ENCODE peak calls at places on chromosomes 12 and 14, in eight cellular contexts. J, L, V, E, K, S, H and B are unnamed samples.

GRCh38 chr12:68521321-68521839 is 89.3 kb upstream of the RAP1B start:
- DNase-seq in J (no peak), L (no peak), V (no peak), E (no peak), K (no peak), S (no peak), H (no peak), B (peak)

GRCh38 chr12:66297080-66297479 is 5.2 kb upstream of the HELB start:
- DNase-seq in J (no peak), L (no peak), V (no peak), E (no peak), K (no peak), S (no peak), H (no peak), B (no peak)

GRCh38 chr14:94945615-94946014 is 175.7 kb upstream of the GSC start:
- DNase-seq in J (no peak), L (no peak), V (no peak), E (no peak), K (no peak), S (no peak), H (no peak), B (no peak)

GRCh38 chr12:4272014-4272975 is 1.3 kb upstream of the CCND2 start:
- DNase-seq in J (peak), L (peak), V (peak), E (peak), K (peak), S (peak), H (peak), B (no peak)

GRCh38 chr12:96698521-96698920 is 208.5 kb upstream of the NEDD1 start:
- DNase-seq in J (no peak), L (no peak), V (no peak), E (no peak), K (no peak), S (no peak), H (no peak), B (peak)

GRCh38 chr14:88904864-88905263 is 80.4 kb downstream of the TTC8 start:
- DNase-seq in J (no peak), L (no peak), V (no peak), E (no peak), K (no peak), S (no peak), H (no peak), B (peak)

GRCh38 chr12:69343885-69344612 is 4.1 kb upstream of the LYZ start:
- DNase-seq in J (no peak), L (no peak), V (no peak), E (no peak), K (no peak), S (no peak), H (no peak), B (no peak)

GRCh38 chr14:104820669-104821228 is 19.8 kb downstream of the ZBTB42 start:
- DNase-seq in J (peak), L (peak), V (peak), E (no peak), K (peak), S (peak), H (peak), B (peak)

GRCh38 chr12:38921025-38921677 is 15.8 kb upstream of the CPNE8 start:
- DNase-seq in J (peak), L (no peak), V (peak), E (peak), K (peak), S (peak), H (peak), B (peak)

GRCh38 chr12:116524964-116525379 is 34.2 kb upstream of the MAP1LC3B2 start:
- DNase-seq in J (no peak), L (peak), V (peak), E (no peak), K (no peak), S (peak), H (no peak), B (peak)

GRCh38 chr12:12883369-12884001 is 7.9 kb upstream of the GPRC5A start:
- DNase-seq in J (no peak), L (no peak), V (no peak), E (no peak), K (no peak), S (no peak), H (no peak), B (no peak)

GRCh38 chr12:132009336-132009859 is 59.7 kb downstream of the EP400 start:
- DNase-seq in J (no peak), L (no peak), V (no peak), E (no peak), K (no peak), S (no peak), H (no peak), B (no peak)

GRCh38 chr14:93059917-93060545 is 55.7 kb downstream of the ITPK1 start:
- DNase-seq in J (no peak), L (no peak), V (peak), E (no peak), K (no peak), S (no peak), H (no peak), B (no peak)

GRCh38 chr12:14952295-14952995 is 9.0 kb downstream of the ARHGDIB start:
- DNase-seq in J (no peak), L (no peak), V (no peak), E (no peak), K (no peak), S (no peak), H (peak), B (peak)

GRCh38 chr14:99374964-99375363 is 103.0 kb upstream of the BCL11B start:
- DNase-seq in J (no peak), L (no peak), V (no peak), E (no peak), K (no peak), S (no peak), H (no peak), B (no peak)

GRCh38 chr12:52221912-52222457 is 11.1 kb upstream of the KRT7 start:
- DNase-seq in J (peak), L (no peak), V (peak), E (peak), K (no peak), S (peak), H (peak), B (peak)

GRCh38 chr14:37329189-37330001 is 131.7 kb downstream of the MIPOL1 start:
- DNase-seq in J (no peak), L (no peak), V (no peak), E (no peak), K (no peak), S (no peak), H (no peak), B (no peak)

DNA sequence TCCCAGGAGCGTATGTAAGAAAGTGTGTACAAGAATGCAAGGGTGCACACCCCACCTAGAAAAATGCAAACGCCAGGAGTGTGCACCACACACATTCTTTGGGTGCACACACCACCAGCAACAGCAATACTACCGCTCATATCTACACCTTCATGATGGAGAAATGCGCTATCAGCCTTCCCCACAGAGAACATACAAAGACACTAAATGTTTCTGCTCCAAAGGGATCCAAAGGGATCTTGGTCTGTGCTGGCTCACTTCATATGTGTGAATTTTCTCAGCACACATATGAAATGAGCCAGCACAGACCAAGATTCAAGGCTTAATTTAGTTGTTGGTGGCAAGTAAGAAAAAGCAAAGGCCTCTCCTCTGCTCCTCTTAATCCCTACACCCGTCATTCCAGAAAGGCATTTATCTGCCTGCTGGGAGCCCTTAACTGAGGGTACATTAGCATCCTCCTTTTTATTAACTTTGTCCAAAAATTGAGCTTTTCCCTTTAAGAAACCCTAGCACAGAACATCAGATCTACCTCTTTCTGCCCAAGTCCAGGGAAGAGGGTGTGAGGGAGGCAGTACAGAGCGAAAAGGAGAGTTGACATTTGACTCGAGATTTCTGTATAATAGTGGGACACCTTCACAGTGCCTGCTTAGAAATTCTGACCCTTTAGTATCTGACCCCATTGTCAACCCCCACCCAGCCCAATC is 8.3 kb downstream of the BMP4 start:
- DNase-seq in J (no peak), L (no peak), V (no peak), E (no peak), K (no peak), S (no peak), H (no peak), B (no peak)
- H3K4me3 ChIP-seq in J (no peak), L (no peak), V (no peak), E (no peak), K (no peak), S (no peak), H (no peak), B (no peak)

DNA sequence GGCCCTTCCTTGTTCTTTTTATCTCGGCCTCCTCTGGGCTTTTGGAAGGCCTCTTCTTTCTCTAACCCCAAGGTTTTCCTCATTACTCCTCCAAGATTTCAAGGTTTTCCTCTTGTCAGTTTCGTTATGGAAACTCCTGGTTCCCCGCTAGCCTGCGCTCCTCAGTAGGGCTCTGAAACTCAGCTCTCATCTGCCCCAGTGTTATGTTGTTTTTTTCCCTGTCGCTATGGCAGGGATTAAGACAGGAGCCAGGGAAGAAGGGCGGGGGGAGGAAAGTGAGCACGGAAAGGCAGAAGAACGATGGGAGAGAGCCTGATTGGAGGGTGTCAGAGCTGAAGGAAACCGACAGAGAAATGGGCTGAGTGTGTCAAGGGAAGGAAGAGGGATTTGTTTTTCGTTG is 26.5 kb upstream of the JDP2 start:
- DNase-seq in J (no peak), L (peak), V (peak), E (no peak), K (peak), S (peak), H (peak), B (peak)
- H3K4me3 ChIP-seq in J (no peak), L (peak), V (no peak), E (no peak), K (peak), S (no peak), H (no peak), B (no peak)

GRCh38 chr12:55831407-55831880 is 2.1 kb upstream of the DNAJC14 start:
- DNase-seq in J (no peak), L (no peak), V (no peak), E (no peak), K (no peak), S (no peak), H (no peak), B (no peak)
- H3K4me3 ChIP-seq in J (peak), L (peak), V (peak), E (no peak), K (peak), S (peak), H (peak), B (peak)

DNA sequence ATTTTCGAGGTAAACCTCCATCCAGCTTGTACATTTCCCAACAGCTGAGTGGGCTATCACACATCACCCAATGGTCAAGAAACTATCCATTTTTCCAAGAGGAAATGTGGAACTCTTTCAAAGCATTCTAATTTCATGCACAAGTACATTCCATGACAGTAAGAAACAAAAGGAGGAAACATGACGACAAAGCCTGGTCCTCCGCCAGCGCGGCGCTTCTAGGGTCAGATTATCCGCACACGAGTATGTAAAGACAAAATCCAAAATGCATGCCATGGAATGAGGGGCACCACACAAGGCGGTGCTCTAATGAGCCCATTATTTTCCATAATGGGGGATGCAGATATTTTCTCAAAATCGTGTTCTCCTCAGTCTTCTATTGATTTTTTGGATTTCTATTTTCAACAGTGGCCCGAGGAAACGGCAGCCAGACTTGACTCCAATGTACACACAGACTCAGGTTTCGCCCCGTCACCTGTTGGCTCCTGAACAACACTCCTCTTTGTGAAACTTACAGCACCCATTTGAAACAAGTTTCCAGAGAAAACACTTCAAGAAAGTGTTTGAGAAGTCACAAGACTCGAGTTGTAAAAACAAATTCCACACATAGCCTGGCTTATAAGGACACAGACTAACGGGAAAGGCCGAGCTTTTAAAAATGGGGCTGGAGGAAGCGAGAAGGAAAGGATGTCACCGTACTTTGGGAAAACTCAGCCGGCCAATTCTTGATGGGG is 107.3 kb downstream of the PRICKLE1 start:
- DNase-seq in J (peak), L (peak), V (peak), E (peak), K (peak), S (peak), H (no peak), B (peak)
- H3K4me3 ChIP-seq in J (peak), L (peak), V (peak), E (no peak), K (peak), S (peak), H (peak), B (peak)

GRCh38 chr14:73783107-73783727 is 68.4 kb upstream of the PTGR2 start:
- DNase-seq in J (no peak), L (no peak), V (peak), E (no peak), K (no peak), S (peak), H (no peak), B (no peak)
- H3K4me3 ChIP-seq in J (no peak), L (no peak), V (no peak), E (no peak), K (no peak), S (no peak), H (no peak), B (no peak)

DNA sequence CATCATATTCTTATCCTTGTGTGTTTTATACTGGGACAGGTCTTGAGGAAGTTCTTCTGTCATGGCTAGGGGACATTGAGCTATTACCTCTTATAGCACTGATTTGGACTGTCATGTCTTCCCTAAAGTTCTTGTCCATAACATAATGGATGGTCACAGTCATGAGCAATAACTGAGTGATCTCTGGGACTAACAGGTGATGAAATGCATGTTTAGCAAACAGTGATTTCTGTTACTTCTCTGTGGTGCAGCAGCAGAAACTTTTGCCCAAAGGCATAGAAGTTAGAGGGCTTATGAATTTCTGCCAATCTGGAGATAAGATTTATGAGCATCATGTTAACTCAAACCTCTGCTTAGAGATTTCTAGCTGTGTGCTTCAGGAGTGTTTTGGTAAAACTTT is 5.9 kb downstream of the ADIPOR2 start:
- DNase-seq in J (no peak), L (no peak), V (no peak), E (no peak), K (no peak), S (no peak), H (no peak), B (no peak)
- H3K4me3 ChIP-seq in J (no peak), L (no peak), V (no peak), E (no peak), K (no peak), S (no peak), H (no peak), B (no peak)